ENCODE peak calls at places on chromosomes 5 and 9, in four cellular contexts. One of them, this sample, is unnamed.

GRCh38 chr5:170184007-170184687 is 48.6 kb upstream of the C5orf58 start:
- DNase-seq in WTC11: peak
- DNase-seq in K562: peak
- DNase-seq in HepG2: peak
- DNase-seq in this sample: peak

GRCh38 chr5:179475211-179475840 is 75.0 kb upstream of the RUFY1 start:
- DNase-seq in WTC11: no peak
- DNase-seq in K562: no peak
- DNase-seq in HepG2: no peak
- DNase-seq in this sample: no peak

GRCh38 chr5:42360061-42360460 is 63.2 kb upstream of the GHR start:
- DNase-seq in WTC11: no peak
- DNase-seq in K562: no peak
- DNase-seq in HepG2: no peak
- DNase-seq in this sample: no peak

GRCh38 chr9:15738011-15738410 is 185.2 kb downstream of the CCDC171 start:
- DNase-seq in WTC11: no peak
- DNase-seq in K562: no peak
- DNase-seq in HepG2: peak
- DNase-seq in this sample: no peak

GRCh38 chr5:167903243-167903642 is 388.2 kb upstream of the WWC1 start:
- DNase-seq in WTC11: no peak
- DNase-seq in K562: no peak
- DNase-seq in HepG2: no peak
- DNase-seq in this sample: no peak

GRCh38 chr9:99140685-99141314 is 35.9 kb downstream of the TGFBR1 start:
- DNase-seq in WTC11: peak
- DNase-seq in K562: peak
- DNase-seq in HepG2: peak
- DNase-seq in this sample: peak

GRCh38 chr9:16133032-16133431 is 580.2 kb downstream of the CCDC171 start:
- DNase-seq in WTC11: no peak
- DNase-seq in K562: no peak
- DNase-seq in HepG2: no peak
- DNase-seq in this sample: no peak

GRCh38 chr5:52863715-52864114 is 76.0 kb downstream of the ITGA1 start:
- DNase-seq in WTC11: no peak
- DNase-seq in K562: no peak
- DNase-seq in HepG2: no peak
- DNase-seq in this sample: no peak

GRCh38 chr5:68381909-68382308 is 166.4 kb downstream of the PIK3R1 start:
- DNase-seq in WTC11: no peak
- DNase-seq in K562: no peak
- DNase-seq in HepG2: no peak
- DNase-seq in this sample: no peak

GRCh38 chr9:17059465-17059864 is 75.4 kb upstream of the CNTLN start:
- DNase-seq in WTC11: no peak
- DNase-seq in K562: no peak
- DNase-seq in HepG2: no peak
- DNase-seq in this sample: no peak

GRCh38 chr9:128836509-128837145 is 7.0 kb upstream of the SPOUT1 start:
- DNase-seq in WTC11: no peak
- DNase-seq in K562: no peak
- DNase-seq in HepG2: no peak
- DNase-seq in this sample: peak

GRCh38 chr9:106077731-106078130 is 383.4 kb downstream of the TMEM38B start:
- DNase-seq in WTC11: no peak
- DNase-seq in K562: no peak
- DNase-seq in HepG2: no peak
- DNase-seq in this sample: no peak

GRCh38 chr9:108956098-108956533 is 21.9 kb downstream of the ABITRAM start:
- DNase-seq in WTC11: no peak
- DNase-seq in K562: no peak
- DNase-seq in HepG2: no peak
- DNase-seq in this sample: peak

GRCh38 chr5:134227259-134227658 is 1.4 kb upstream of the PPP2CA start:
- DNase-seq in WTC11: peak
- DNase-seq in K562: peak
- DNase-seq in HepG2: peak
- DNase-seq in this sample: peak

GRCh38 chr9:34446468-34446891 is 11.9 kb downstream of the FAM219A start:
- DNase-seq in WTC11: no peak
- DNase-seq in K562: no peak
- DNase-seq in HepG2: no peak
- DNase-seq in this sample: no peak

GRCh38 chr5:150561571-150562295 is 53.8 kb downstream of the NDST1 start:
- DNase-seq in WTC11: no peak
- DNase-seq in K562: no peak
- DNase-seq in HepG2: no peak
- DNase-seq in this sample: no peak

GRCh38 chr5:81749562-81750307 is 1.2 kb downstream of the SSBP2 start:
- DNase-seq in WTC11: peak
- DNase-seq in K562: peak
- DNase-seq in HepG2: no peak
- DNase-seq in this sample: peak
- TF ChIP-seq ELF4 in WTC11: no peak
- TF ChIP-seq ELF4 in K562: no peak
- TF ChIP-seq ELF4 in HepG2: no peak
- TF ChIP-seq ELF4 in this sample: no peak

GRCh38 chr9:79559501-79560181 is 12.1 kb upstream of the TLE4 start:
- DNase-seq in WTC11: no peak
- DNase-seq in K562: no peak
- DNase-seq in HepG2: no peak
- DNase-seq in this sample: no peak
- TF ChIP-seq ELF4 in WTC11: no peak
- TF ChIP-seq ELF4 in K562: no peak
- TF ChIP-seq ELF4 in HepG2: no peak
- TF ChIP-seq ELF4 in this sample: no peak

GRCh38 chr9:137053944-137054931 is at the start of gene ENTPD2:
- DNase-seq in WTC11: peak
- DNase-seq in K562: peak
- DNase-seq in HepG2: peak
- DNase-seq in this sample: peak
- TF ChIP-seq ELF4 in WTC11: no peak
- TF ChIP-seq ELF4 in K562: no peak
- TF ChIP-seq ELF4 in HepG2: no peak
- TF ChIP-seq ELF4 in this sample: no peak

GRCh38 chr9:89078860-89079259 is 87.6 kb downstream of the S1PR3 start:
- DNase-seq in WTC11: no peak
- DNase-seq in K562: no peak
- DNase-seq in HepG2: no peak
- DNase-seq in this sample: no peak
- TF ChIP-seq ELF4 in WTC11: no peak
- TF ChIP-seq ELF4 in K562: no peak
- TF ChIP-seq ELF4 in HepG2: no peak
- TF ChIP-seq ELF4 in this sample: no peak

GRCh38 chr9:133430244-133430643 is 8.1 kb downstream of the ADAMTS13 start:
- DNase-seq in WTC11: no peak
- DNase-seq in K562: no peak
- DNase-seq in HepG2: no peak
- DNase-seq in this sample: no peak
- TF ChIP-seq ELF4 in WTC11: no peak
- TF ChIP-seq ELF4 in K562: no peak
- TF ChIP-seq ELF4 in HepG2: no peak
- TF ChIP-seq ELF4 in this sample: no peak

DNA sequence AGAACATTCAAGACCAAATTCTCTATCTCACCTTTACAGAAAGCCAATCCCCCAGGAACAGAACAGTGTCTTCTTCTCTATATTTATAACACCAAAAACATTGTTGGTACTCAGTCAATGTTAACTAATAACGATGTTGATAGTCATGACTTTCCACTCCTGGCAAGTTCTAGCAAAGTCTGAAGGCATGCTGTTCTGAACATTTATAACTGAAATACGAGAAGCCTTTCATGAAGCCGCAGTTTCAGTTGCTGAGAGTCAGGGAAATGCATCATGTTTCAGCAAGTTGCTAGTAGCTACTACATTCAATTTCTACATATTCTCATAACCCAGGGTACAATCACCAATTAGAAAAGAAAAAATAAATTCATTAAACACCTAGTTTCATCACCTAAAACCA is 301.4 kb downstream of the PDE4D start:
- DNase-seq in WTC11: no peak
- DNase-seq in K562: no peak
- DNase-seq in HepG2: no peak
- DNase-seq in this sample: peak
- TF ChIP-seq ELF4 in WTC11: no peak
- TF ChIP-seq ELF4 in K562: no peak
- TF ChIP-seq ELF4 in HepG2: no peak
- TF ChIP-seq ELF4 in this sample: no peak

GRCh38 chr5:80186634-80187033 is 69.2 kb downstream of the SERINC5 start:
- DNase-seq in WTC11: no peak
- DNase-seq in K562: no peak
- DNase-seq in HepG2: no peak
- DNase-seq in this sample: no peak
- TF ChIP-seq ELF4 in WTC11: no peak
- TF ChIP-seq ELF4 in K562: no peak
- TF ChIP-seq ELF4 in HepG2: no peak
- TF ChIP-seq ELF4 in this sample: no peak

DNA sequence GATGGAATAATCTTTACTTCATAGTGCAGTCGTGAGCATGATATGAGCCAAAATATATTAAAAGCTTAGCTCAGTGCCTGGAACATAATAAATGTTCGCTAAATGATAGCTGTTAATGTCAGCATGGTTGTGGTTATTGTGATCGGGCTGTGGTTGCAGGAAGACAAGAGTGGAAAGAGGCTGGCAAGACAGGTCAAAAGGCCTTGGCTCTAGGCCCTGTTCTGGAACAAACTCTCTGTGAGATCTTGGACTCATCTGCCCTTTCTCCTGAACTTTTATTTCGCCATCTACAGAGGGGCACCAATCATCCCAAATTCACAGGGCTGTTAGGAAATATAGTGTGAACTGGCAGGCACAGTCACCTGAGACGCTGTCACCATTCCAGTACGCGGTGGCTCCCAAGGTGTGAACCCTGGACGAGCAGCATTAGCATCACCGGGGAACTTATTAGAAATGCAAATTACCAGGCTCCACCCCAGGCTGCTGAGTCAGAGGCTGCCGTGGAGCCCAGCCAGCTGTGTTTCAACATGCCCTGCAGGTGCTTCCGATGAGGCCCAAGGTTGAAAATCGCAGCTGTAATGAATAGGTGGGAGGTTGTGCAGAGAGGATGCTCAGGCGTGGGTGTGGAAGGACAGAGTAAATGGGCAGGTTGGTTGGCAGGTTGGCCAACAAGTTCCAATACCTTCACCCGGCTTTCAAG is 50.2 kb upstream of the SAP30L start:
- DNase-seq in WTC11: peak
- DNase-seq in K562: no peak
- DNase-seq in HepG2: no peak
- DNase-seq in this sample: no peak
- TF ChIP-seq ELF4 in WTC11: no peak
- TF ChIP-seq ELF4 in K562: no peak
- TF ChIP-seq ELF4 in HepG2: no peak
- TF ChIP-seq ELF4 in this sample: no peak

DNA sequence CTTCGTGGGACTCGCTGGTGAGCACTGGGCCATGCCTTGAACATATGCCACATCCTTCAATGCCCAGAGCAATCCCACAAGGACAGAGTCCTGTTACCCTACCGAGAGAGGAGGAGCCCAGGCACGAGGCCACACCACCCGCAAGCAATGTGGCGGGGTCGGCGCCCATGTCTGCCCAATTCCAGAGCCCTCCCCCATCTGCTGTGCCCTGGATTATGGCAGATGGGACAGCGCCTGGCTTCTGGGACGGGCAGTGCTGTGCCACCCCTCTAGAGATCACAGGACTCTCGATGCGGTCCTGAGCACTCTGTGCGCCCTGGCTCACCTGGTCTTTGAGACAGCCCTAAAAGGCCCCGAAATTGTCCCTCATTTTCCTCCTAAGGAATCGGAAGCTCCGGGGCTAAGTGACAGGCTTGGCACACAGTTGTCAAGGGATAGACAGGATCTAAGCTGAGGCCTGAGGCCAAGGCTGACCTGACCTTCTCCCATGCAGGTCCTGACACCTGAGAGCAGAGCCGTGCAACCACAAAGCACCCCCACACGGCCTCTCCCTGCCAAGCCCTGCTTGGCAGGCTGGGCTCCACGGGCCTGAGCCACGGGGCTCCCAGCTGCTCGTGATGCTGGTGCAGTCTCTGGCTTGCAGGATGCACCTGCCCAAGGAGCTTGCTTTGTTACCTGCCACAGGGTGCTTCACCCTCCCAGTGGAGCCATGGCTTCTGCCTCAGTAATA is 48.8 kb downstream of the PRRT1B start:
- DNase-seq in WTC11: no peak
- DNase-seq in K562: no peak
- DNase-seq in HepG2: no peak
- DNase-seq in this sample: no peak
- TF ChIP-seq ELF4 in WTC11: no peak
- TF ChIP-seq ELF4 in K562: no peak
- TF ChIP-seq ELF4 in HepG2: no peak
- TF ChIP-seq ELF4 in this sample: no peak

This sample was measured in HEK293T.